ENCODE peak calls at places on chromosome 15, in seven cellular contexts. D is neuronal stem cell, T is PC-3, N is HCT116, V is fibroblast of lung, O is SK-N-SH, F is GM23248. Z is an unnamed sample.

GRCh38 chr15:69417581-69417980 is 3.4 kb downstream of the KIF23 start:
- DNase-seq in D (no peak), T (no peak), N (no peak), V (no peak), O (no peak), F (peak; percentile 51), Z (no peak)

GRCh38 chr15:34114739-34115138 is 12.9 kb downstream of the PGBD4 start:
- DNase-seq in D (no peak), T (no peak), N (no peak), V (no peak), O (no peak), F (no peak), Z (no peak)

GRCh38 chr15:101684384-101684783 is 32.2 kb upstream of the TM2D3 start:
- DNase-seq in D (no peak), T (peak; percentile 80), N (no peak), V (peak; percentile 28), O (no peak), F (peak; percentile 91), Z (no peak)

GRCh38 chr15:85316244-85316934 is 64.0 kb upstream of the AKAP13 start:
- DNase-seq in D (no peak), T (peak; percentile 39), N (peak; percentile 18), V (peak; percentile 26), O (no peak), F (peak; percentile 81), Z (no peak)

GRCh38 chr15:73882761-73883419 is 9.5 kb downstream of the TBC1D21 start:
- DNase-seq in D (no peak), T (peak; percentile 40), N (no peak), V (no peak), O (no peak), F (no peak), Z (no peak)

GRCh38 chr15:72153269-72153668 is 35.1 kb downstream of the SENP8 start:
- DNase-seq in D (no peak), T (no peak), N (no peak), V (peak; percentile 51), O (no peak), F (no peak), Z (no peak)

GRCh38 chr15:29473621-29474105 is 204.0 kb upstream of the NSMCE3 start:
- DNase-seq in D (no peak), T (no peak), N (no peak), V (no peak), O (no peak), F (no peak), Z (no peak)

GRCh38 chr15:22786868-22787698 is 639 bp downstream of the NIPA1 start:
- DNase-seq in D (peak; percentile 35), T (peak; percentile 40), N (no peak), V (peak; percentile 15), O (peak; percentile 66), F (peak; percentile 54), Z (no peak)

GRCh38 chr15:85597155-85597815 is 197.4 kb downstream of the KLHL25 start:
- DNase-seq in D (no peak), T (no peak), N (no peak), V (no peak), O (no peak), F (no peak), Z (no peak)

GRCh38 chr15:80317389-80318169 is 65.6 kb upstream of the CTXND1 start:
- DNase-seq in D (no peak), T (peak; percentile 10), N (no peak), V (peak; percentile 96), O (no peak), F (peak; percentile 100), Z (no peak)

GRCh38 chr15:67085237-67085817 is 19.9 kb downstream of the SMAD3 start:
- DNase-seq in D (no peak), T (no peak), N (no peak), V (no peak), O (no peak), F (peak; percentile 37), Z (no peak)

GRCh38 chr15:45401665-45402161 is 23.4 kb upstream of the GATM start:
- DNase-seq in D (no peak), T (no peak), N (no peak), V (no peak), O (peak; percentile 33), F (no peak), Z (no peak)

GRCh38 chr15:31461911-31462480 is 135.4 kb downstream of the KLF13 start:
- DNase-seq in D (no peak), T (no peak), N (no peak), V (no peak), O (no peak), F (peak; percentile 23), Z (no peak)

GRCh38 chr15:87215100-87215499 is 1041.4 kb downstream of the NTRK3 start:
- DNase-seq in D (no peak), T (no peak), N (no peak), V (no peak), O (no peak), F (no peak), Z (no peak)

GRCh38 chr15:63425426-63425825 is 43.8 kb upstream of the CA12 start:
- DNase-seq in D (no peak), T (no peak), N (no peak), V (no peak), O (no peak), F (no peak), Z (no peak)

GRCh38 chr15:63417721-63418120 is 36.1 kb upstream of the CA12 start:
- DNase-seq in D (no peak), T (no peak), N (no peak), V (no peak), O (no peak), F (no peak), Z (no peak)

GRCh38 chr15:63422891-63423290 is 41.2 kb upstream of the CA12 start:
- DNase-seq in D (no peak), T (no peak), N (no peak), V (no peak), O (no peak), F (no peak), Z (no peak)

GRCh38 chr15:63421433-63421832 is 39.8 kb upstream of the CA12 start:
- DNase-seq in D (no peak), T (no peak), N (no peak), V (no peak), O (no peak), F (no peak), Z (no peak)

GRCh38 chr15:63420333-63420741 is 38.7 kb upstream of the CA12 start:
- DNase-seq in D (no peak), T (peak; percentile 13), N (no peak), V (peak; percentile 33), O (no peak), F (peak; percentile 49), Z (no peak)
- H3K9ac ChIP-seq in D (no peak overlapping the region), T (no peak overlapping the region), N (no peak overlapping the region), V (no peak overlapping the region), O (no peak overlapping the region), F (no peak overlapping the region), Z (no peak overlapping the region)

DNA sequence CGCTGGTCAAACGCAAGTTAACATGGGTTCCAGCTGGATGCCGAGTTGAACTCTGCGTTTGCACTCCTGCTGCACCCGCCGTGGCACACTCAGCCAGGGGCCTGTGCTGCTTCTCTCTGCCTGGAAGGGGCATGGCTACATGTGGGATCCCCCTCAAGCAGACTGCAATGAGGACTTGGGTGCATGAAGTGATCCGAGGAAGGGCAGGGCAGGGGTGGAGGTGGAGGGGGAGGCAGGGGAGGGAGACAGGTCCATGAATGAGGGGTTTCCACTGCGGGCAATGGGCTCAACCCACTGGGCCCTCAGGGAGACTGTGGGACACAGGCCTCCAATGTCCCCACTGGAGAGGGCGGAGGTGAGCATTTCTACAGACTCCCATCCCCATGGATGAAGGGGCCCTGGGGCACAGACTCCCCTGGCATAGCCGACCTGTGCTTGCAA is 141.6 kb upstream of the MEF2A start:
- DNase-seq in D (no peak), T (no peak), N (no peak), V (no peak), O (no peak), F (no peak), Z (no peak)
- H3K27ac ChIP-seq in D (no peak overlapping the region), T (no peak overlapping the region), N (no peak overlapping the region), V (no peak overlapping the region), O (peak overlapping the region; percentile 94), F (no peak overlapping the region), Z (no peak overlapping the region)

GRCh38 chr15:48332642-48333034 is 1.4 kb downstream of the DUT start:
- DNase-seq in D (no peak), T (no peak), N (no peak), V (no peak), O (no peak), F (no peak), Z (no peak)

GRCh38 chr15:48330855-48331795 is at the start of gene DUT:
- DNase-seq in D (peak; percentile 80), T (peak; percentile 72), N (peak; percentile 34), V (peak; percentile 85), O (peak; percentile 87), F (peak; percentile 92), Z (no peak)

GRCh38 chr15:48333553-48333952 is 2.3 kb downstream of the DUT start:
- DNase-seq in D (no peak), T (no peak), N (no peak), V (no peak), O (no peak), F (no peak), Z (no peak)

GRCh38 chr15:48330045-48330840 is 986 bp upstream of the DUT start:
- DNase-seq in D (no peak), T (peak; percentile 3), N (no peak), V (peak; percentile 19), O (no peak), F (peak; percentile 46), Z (no peak)

DNA sequence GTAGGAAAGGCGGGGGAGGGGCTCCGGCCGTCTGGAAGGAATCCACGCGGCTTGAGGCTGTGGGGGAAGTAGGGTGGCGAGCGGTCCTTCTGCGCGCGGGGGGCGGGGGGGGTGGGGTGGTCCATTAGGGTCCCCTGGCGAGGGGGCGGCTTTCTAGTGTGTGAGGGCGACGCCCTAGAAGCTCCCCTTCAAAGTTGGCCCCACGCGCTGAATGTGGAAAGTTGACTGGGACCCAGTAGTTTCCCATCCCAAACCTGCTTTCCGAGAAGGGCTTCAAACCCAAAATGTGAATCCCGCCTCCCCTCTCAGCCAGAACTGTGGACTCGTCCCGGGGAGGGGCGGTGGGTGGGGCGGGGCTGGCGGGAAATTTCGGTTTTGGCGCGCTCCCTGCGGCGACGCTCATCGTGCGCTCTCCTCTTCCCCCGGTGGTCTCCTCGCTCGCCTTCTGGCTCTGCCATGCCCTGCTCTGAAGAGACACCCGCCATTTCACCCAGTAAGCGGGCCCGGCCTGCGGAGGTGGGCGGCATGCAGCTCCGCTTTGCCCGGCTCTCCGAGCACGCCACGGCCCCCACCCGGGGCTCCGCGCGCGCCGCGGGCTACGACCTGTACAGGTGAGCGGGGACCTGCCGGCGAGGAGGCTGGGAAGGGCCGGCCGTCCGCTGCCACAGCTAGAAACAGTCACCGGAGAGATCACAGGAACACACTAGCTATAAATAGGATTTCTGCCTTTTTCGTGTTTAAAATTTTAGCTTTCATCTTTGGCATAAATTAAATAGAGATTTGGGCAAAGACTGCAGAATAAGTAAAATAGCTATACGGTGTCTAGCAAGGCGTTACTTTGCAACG is 790 bp downstream of the DUT start:
- DNase-seq in D (no peak), T (peak; percentile 58), N (peak; percentile 44), V (no peak), O (peak; percentile 94), F (peak; percentile 74), Z (no peak)
- H3K9ac ChIP-seq in D (peak overlapping the region; percentile 97), T (peak overlapping the region; percentile 100), N (peak overlapping the region; percentile 96), V (peak overlapping the region; percentile 95), O (peak overlapping the region; percentile 92), F (peak overlapping the region; percentile 96), Z (peak overlapping the region; percentile 94)

DNA sequence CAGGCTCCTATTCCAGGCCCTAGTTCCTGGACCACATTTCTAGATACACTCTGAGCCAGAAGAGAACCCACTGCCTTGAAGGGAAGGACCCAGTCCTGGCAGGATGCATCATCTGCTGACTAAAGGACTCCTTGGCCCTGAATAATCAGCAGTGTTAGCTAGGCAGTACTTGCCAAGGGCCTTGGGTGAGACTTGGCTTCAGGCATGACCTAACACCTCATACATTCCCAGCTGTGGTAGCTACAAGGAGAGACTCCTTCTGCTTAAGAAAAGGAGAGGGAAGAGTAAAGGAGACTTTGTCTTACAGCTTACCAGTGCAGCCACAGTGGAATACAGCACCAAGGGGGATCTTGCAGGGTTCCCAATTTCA is 26.4 kb downstream of the PEAK1 start:
- DNase-seq in D (no peak), T (no peak), N (no peak), V (peak; percentile 49), O (no peak), F (peak; percentile 74), Z (no peak)
- H3K27ac ChIP-seq in D (no peak overlapping the region), T (no peak overlapping the region), N (no peak overlapping the region), V (no peak overlapping the region), O (no peak overlapping the region), F (no peak overlapping the region), Z (no peak overlapping the region)